ENCODE peak calls at places on chromosomes 16 and 17, in four cellular contexts. J is heart left ventricle, A is trophoblast cell, E is RWPE2. S is an unnamed sample.
A peak's percentile ranks its signal among the peaks of the same experiment; 100 is the strongest.

GRCh38 chr16:30473231-30474061 is 904 bp downstream of the ITGAL start:
- DNase-seq in J (no peak), A (no peak), E (no peak), S (no peak)

GRCh38 chr17:37278247-37278894 is 97.4 kb upstream of the C17orf78 start:
- DNase-seq in J (no peak), A (peak; percentile 58), E (no peak), S (no peak)

GRCh38 chr17:36837193-36837592 is 100.1 kb upstream of the LHX1 start:
- DNase-seq in J (no peak), A (no peak), E (no peak), S (no peak)

GRCh38 chr17:42192189-42193126 is 1.8 kb downstream of the GHDC start:
- DNase-seq in J (no peak), A (no peak), E (no peak), S (no peak)

GRCh38 chr17:32192379-32192778 is 50.1 kb downstream of the RHOT1 start:
- DNase-seq in J (no peak), A (no peak), E (no peak), S (no peak)

GRCh38 chr17:59154721-59155438 is at the start of gene SKA2:
- DNase-seq in J (peak; percentile 97), A (peak; percentile 84), E (peak; percentile 98), S (peak; percentile 100)

GRCh38 chr16:14641877-14642276 is 9.1 kb downstream of the BFAR start:
- DNase-seq in J (no peak), A (no peak), E (no peak), S (no peak)

GRCh38 chr16:87007907-87008306 is 309.3 kb downstream of the C16orf95 start:
- DNase-seq in J (no peak), A (no peak), E (no peak), S (no peak)

GRCh38 chr17:75142236-75142971 is 10.9 kb upstream of the NT5C start:
- DNase-seq in J (no peak), A (peak; percentile 63), E (no peak), S (no peak)

GRCh38 chr16:86951831-86952598 is 365.2 kb downstream of the C16orf95 start:
- DNase-seq in J (no peak), A (no peak), E (peak; percentile 88), S (peak; percentile 87)

DNA sequence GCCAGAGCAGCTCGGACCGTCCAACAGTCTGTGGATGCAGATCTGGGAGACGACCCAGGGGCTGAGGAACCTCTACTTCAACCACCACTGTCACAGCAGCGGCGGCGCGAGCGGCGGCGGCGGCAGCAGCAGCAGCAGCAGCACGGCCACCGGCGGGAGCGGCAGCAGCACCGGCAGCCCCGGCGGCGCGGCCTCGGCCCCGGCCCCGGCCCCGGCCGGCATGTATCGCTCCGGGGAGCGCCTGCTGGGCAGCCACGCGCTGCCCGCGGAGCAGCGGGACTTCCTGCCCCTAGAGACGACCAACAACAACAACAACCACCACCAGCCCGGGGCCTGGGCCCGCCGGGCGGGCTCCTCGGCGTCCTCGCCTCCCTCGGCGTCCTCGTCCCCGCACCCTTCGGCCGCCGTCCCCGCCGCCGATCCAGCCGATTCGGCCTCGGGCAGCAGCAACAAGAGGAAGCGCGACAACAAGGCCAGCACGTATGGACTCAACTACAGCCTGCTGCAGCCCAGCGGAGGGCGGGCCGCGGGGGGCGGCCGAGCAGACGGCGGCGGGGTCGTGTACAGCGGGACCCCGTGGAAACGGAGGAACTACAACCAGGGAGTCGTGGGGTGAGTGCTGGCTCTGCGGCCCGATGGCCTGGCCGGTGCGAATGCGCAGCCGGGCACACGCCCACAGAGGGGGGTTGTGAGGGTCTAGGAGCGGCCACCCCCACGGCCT is 702 bp downstream of the TENT4B start:
- DNase-seq in J (peak; percentile 21), A (no peak), E (no peak), S (no peak)
- H3K27ac ChIP-seq in J (no peak overlapping the region), A (peak overlapping the region; percentile 32), E (peak overlapping the region; percentile 65), S (peak overlapping the region; percentile 60)

DNA sequence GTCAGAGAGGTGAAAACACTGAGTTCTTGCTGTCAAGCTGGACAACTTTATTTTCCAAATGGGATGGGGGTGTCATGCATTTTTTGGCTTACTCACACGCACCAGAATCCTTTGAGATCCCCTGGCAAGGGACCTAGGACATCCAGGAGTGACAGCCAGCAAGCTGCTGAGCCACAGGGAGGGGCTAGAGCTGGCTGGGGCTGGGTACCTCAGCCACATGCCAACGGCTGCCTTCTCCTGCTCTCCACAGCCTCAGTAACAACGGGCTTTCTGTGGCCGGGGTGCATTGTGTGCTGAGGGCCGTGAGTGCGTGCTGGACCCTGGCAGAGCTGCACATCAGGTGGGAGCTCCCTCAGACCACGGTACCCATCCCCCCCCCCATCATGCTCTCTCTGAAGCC is 47.6 kb downstream of the NLRC5 start:
- DNase-seq in J (no peak), A (no peak), E (no peak), S (no peak)
- H3K4me1 ChIP-seq in J (no peaks in the 10 kb centered on the region), A (no peaks in the 10 kb centered on the region), E (peaks cover 6% of the 10 kb centered on the region), S (peaks cover 5% of the 10 kb centered on the region)

DNA sequence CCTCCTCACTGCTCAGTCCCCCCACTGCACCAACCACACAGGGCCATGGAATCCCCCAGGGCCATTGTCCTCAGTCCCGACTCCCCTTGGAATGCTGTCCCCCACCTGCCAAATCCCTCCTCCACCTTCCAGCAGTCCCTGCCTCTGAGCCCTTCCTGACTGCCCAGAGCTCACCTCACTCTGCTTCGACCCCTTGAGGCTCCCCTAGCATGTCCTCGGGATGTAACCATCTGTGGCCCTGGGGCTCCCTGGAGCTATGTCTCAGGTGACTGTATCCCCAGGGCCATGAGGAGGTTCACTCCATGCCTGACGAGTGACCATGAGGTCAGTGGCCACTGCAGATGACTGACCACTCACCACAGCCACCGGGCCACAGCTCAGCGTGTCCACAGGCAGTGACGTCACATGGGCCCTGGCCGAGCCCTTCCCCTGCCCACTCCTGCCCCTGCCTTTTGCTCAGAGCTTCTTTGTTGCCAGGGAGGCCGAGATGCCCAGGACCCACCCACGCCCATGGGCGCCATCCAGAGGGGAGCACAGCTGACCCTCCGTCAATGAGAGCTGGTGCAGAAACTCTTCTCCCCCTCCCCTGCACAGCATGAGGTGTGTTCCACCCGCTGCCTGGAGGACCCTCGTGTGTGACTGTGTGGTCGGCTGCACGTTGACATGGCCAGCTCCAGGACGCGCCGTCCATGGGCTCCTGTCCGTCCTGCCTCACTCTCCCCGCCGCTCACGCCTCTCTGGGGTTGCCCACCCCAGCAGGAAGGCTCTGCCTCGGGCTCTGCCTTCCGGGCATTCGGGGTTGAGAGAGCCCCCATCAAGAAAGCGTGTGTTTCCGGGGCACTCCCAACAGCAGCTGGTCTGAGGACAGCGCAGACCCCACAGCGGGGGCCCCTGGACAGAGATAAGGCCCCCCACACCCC is 7.9 kb upstream of the PIEZO1 start:
- DNase-seq in J (no peak), A (no peak), E (peak; percentile 56), S (no peak)
- H3K27ac ChIP-seq in J (no peak overlapping the region), A (no peak overlapping the region), E (no peak overlapping the region), S (no peak overlapping the region)

GRCh38 chr17:64262422-64263260 is at the start of gene TEX2:
- DNase-seq in J (peak; percentile 59), A (no peak), E (no peak), S (peak; percentile 28)

GRCh38 chr17:64261422-64262124 is 1.5 kb downstream of the TEX2 start:
- DNase-seq in J (no peak), A (no peak), E (no peak), S (no peak)

GRCh38 chr17:64262125-64262421 is 987 bp downstream of the TEX2 start:
- DNase-seq in J (no peak), A (no peak), E (no peak), S (no peak)

GRCh38 chr17:64259922-64260321 is 3.1 kb downstream of the TEX2 start:
- DNase-seq in J (no peak), A (no peak), E (no peak), S (peak; percentile 49)

GRCh38 chr17:64264891-64265290 is 1.8 kb upstream of the TEX2 start:
- DNase-seq in J (no peak), A (peak; percentile 89), E (no peak), S (peak; percentile 68)
- H3K4me1 ChIP-seq in J (peaks cover 19% of the 10 kb centered on the region), A (peaks cover 18% of the 10 kb centered on the region), E (peaks cover 16% of the 10 kb centered on the region), S (peaks cover 22% of the 10 kb centered on the region)

GRCh38 chr17:82925336-82925735 is 85.5 kb upstream of the ZNF750 start:
- DNase-seq in J (no peak), A (no peak), E (no peak), S (no peak)
- H3K27ac ChIP-seq in J (no peak overlapping the region), A (no peak overlapping the region), E (no peak overlapping the region), S (no peak overlapping the region)

DNA sequence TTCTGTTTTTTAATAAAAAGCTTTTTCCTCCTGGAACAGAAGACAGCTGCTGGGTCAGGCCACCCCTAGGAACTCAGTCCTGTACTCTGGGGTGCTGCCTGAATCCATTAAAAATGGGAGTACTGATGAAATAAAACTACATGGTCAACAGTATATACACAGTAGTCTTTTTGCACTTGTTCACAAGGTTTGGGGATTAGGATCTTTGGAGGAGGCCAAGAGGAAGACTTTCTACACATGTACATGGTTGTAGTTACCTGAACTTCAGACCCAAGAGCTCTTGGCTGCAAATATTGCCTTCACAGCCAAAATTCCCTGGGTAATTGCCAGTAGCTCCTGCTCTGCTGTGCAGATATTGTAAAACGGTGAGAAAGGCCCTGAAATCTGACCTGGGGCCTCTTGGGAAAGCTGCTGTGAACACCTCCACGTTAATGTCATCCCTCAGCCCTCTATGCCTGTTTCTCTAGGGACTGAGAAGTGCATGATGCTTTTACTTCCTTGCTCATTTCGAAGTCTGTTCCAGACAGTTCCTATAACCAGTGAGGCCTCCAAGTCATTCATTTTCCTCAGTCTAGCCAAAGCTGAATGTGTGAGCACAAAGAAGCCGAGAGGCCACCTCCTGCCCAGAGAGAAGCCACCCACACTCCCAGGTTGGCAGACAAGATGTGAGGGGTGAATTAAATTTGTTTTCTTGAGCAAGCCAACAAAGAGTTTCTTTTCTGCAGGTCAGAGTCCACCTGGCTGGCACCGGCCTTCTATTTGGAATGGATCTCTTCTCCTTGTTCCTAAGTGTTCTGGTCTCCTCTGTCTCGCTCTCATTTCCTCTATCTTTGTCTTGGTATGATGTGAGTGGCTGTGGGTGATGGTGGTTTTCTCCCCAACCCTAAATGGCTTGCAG is 15.9 kb downstream of the ANKRD40 start:
- DNase-seq in J (no peak), A (no peak), E (no peak), S (no peak)
- H3K4me1 ChIP-seq in J (peaks cover 8% of the 10 kb centered on the region), A (peaks cover 15% of the 10 kb centered on the region), E (peaks cover 19% of the 10 kb centered on the region), S (peaks cover under 1% of the 10 kb centered on the region)